ENCODE peak calls at places on chromosomes 3 and 15, in five cellular contexts. One of them, this sample, is unnamed.

GRCh38 chr3:9834520-9835380 is 9.1 kb downstream of the RPUSD3 start:
- DNase-seq in CD4-positive, alpha-beta T cell: no peak
- DNase-seq in globus pallidus: no peak
- DNase-seq in GM23248: no peak
- DNase-seq in neuronal stem cell: no peak
- DNase-seq in this sample: no peak

GRCh38 chr3:124428372-124429128 is 301.7 kb upstream of the UMPS start:
- DNase-seq in CD4-positive, alpha-beta T cell: no peak
- DNase-seq in globus pallidus: no peak
- DNase-seq in GM23248: peak
- DNase-seq in neuronal stem cell: no peak
- DNase-seq in this sample: peak

GRCh38 chr15:41492597-41493204 is 973 bp upstream of the ITPKA start:
- DNase-seq in CD4-positive, alpha-beta T cell: no peak
- DNase-seq in globus pallidus: no peak
- DNase-seq in GM23248: no peak
- DNase-seq in neuronal stem cell: no peak
- DNase-seq in this sample: no peak

GRCh38 chr3:110063178-110063577 is 725.8 kb upstream of the DPPA4 start:
- DNase-seq in CD4-positive, alpha-beta T cell: no peak
- DNase-seq in globus pallidus: no peak
- DNase-seq in GM23248: no peak
- DNase-seq in neuronal stem cell: no peak
- DNase-seq in this sample: no peak

GRCh38 chr3:80014576-80014975 is 246.8 kb upstream of the ROBO1 start:
- DNase-seq in CD4-positive, alpha-beta T cell: no peak
- DNase-seq in globus pallidus: no peak
- DNase-seq in GM23248: no peak
- DNase-seq in neuronal stem cell: no peak
- DNase-seq in this sample: no peak

GRCh38 chr15:68017221-68017620 is 36.9 kb upstream of the PIAS1 start:
- DNase-seq in CD4-positive, alpha-beta T cell: no peak
- DNase-seq in globus pallidus: no peak
- DNase-seq in GM23248: no peak
- DNase-seq in neuronal stem cell: no peak
- DNase-seq in this sample: no peak

GRCh38 chr3:173993299-173993698 is 595.8 kb downstream of the NLGN1 start:
- DNase-seq in CD4-positive, alpha-beta T cell: no peak
- DNase-seq in globus pallidus: peak
- DNase-seq in GM23248: peak
- DNase-seq in neuronal stem cell: no peak
- DNase-seq in this sample: peak

GRCh38 chr15:75809986-75810750 is 33.1 kb upstream of the UBE2Q2 start:
- DNase-seq in CD4-positive, alpha-beta T cell: no peak
- DNase-seq in globus pallidus: no peak
- DNase-seq in GM23248: peak
- DNase-seq in neuronal stem cell: no peak
- DNase-seq in this sample: peak

GRCh38 chr3:123724306-123724705 is 139.5 kb upstream of the HACD2 start:
- DNase-seq in CD4-positive, alpha-beta T cell: no peak
- DNase-seq in globus pallidus: no peak
- DNase-seq in GM23248: peak
- DNase-seq in neuronal stem cell: no peak
- DNase-seq in this sample: peak

GRCh38 chr3:56878046-56878445 is 76.3 kb upstream of the ARHGEF3 start:
- DNase-seq in CD4-positive, alpha-beta T cell: peak
- DNase-seq in globus pallidus: no peak
- DNase-seq in GM23248: no peak
- DNase-seq in neuronal stem cell: no peak
- DNase-seq in this sample: no peak

GRCh38 chr15:28103402-28103801 is 4.3 kb upstream of the OCA2 start:
- DNase-seq in CD4-positive, alpha-beta T cell: no peak
- DNase-seq in globus pallidus: no peak
- DNase-seq in GM23248: no peak
- DNase-seq in neuronal stem cell: no peak
- DNase-seq in this sample: no peak

GRCh38 chr3:17032407-17033034 is 147.8 kb downstream of the PLCL2 start:
- DNase-seq in CD4-positive, alpha-beta T cell: no peak
- DNase-seq in globus pallidus: peak
- DNase-seq in GM23248: peak
- DNase-seq in neuronal stem cell: no peak
- DNase-seq in this sample: peak

GRCh38 chr3:13221491-13221890 is 148.3 kb upstream of the IQSEC1 start:
- DNase-seq in CD4-positive, alpha-beta T cell: no peak
- DNase-seq in globus pallidus: no peak
- DNase-seq in GM23248: no peak
- DNase-seq in neuronal stem cell: no peak
- DNase-seq in this sample: no peak

GRCh38 chr15:77580991-77581682 is 51.6 kb downstream of the LINGO1 start:
- DNase-seq in CD4-positive, alpha-beta T cell: no peak
- DNase-seq in globus pallidus: peak
- DNase-seq in GM23248: peak
- DNase-seq in neuronal stem cell: no peak
- DNase-seq in this sample: no peak

GRCh38 chr15:80643296-80643965 is 51.7 kb upstream of the ABHD17C start:
- DNase-seq in CD4-positive, alpha-beta T cell: no peak
- DNase-seq in globus pallidus: no peak
- DNase-seq in GM23248: peak
- DNase-seq in neuronal stem cell: no peak
- DNase-seq in this sample: peak

GRCh38 chr3:194089357-194090177 is 46.4 kb upstream of the HES1 start:
- DNase-seq in CD4-positive, alpha-beta T cell: no peak
- DNase-seq in globus pallidus: no peak
- DNase-seq in GM23248: peak
- DNase-seq in neuronal stem cell: peak
- DNase-seq in this sample: peak

GRCh38 chr3:46923559-46924350 is 46.2 kb downstream of the PTH1R start:
- DNase-seq in CD4-positive, alpha-beta T cell: peak
- DNase-seq in globus pallidus: no peak
- DNase-seq in GM23248: peak
- DNase-seq in neuronal stem cell: peak
- DNase-seq in this sample: no peak

GRCh38 chr15:93141373-93141790 is 52.4 kb upstream of the RGMA start:
- DNase-seq in CD4-positive, alpha-beta T cell: peak
- DNase-seq in globus pallidus: no peak
- DNase-seq in GM23248: no peak
- DNase-seq in neuronal stem cell: no peak
- DNase-seq in this sample: no peak

GRCh38 chr3:169085827-169086226 is 577.7 kb downstream of the MECOM start:
- DNase-seq in CD4-positive, alpha-beta T cell: no peak
- DNase-seq in globus pallidus: no peak
- DNase-seq in GM23248: peak
- DNase-seq in neuronal stem cell: no peak
- DNase-seq in this sample: peak

GRCh38 chr3:32374788-32375595 is 16.7 kb upstream of the CMTM7 start:
- DNase-seq in CD4-positive, alpha-beta T cell: peak
- DNase-seq in globus pallidus: peak
- DNase-seq in GM23248: peak
- DNase-seq in neuronal stem cell: peak
- DNase-seq in this sample: peak

GRCh38 chr3:171875923-171876412 is 32.8 kb downstream of the TMEM212 start:
- DNase-seq in CD4-positive, alpha-beta T cell: no peak
- DNase-seq in globus pallidus: no peak
- DNase-seq in GM23248: peak
- DNase-seq in neuronal stem cell: no peak
- DNase-seq in this sample: peak

GRCh38 chr3:30493912-30494311 is 112.5 kb upstream of the TGFBR2 start:
- DNase-seq in CD4-positive, alpha-beta T cell: no peak
- DNase-seq in globus pallidus: no peak
- DNase-seq in GM23248: peak
- DNase-seq in neuronal stem cell: no peak
- DNase-seq in this sample: peak

GRCh38 chr3:30131171-30131570 is 475.2 kb upstream of the TGFBR2 start:
- DNase-seq in CD4-positive, alpha-beta T cell: no peak
- DNase-seq in globus pallidus: no peak
- DNase-seq in GM23248: no peak
- DNase-seq in neuronal stem cell: no peak
- DNase-seq in this sample: no peak

GRCh38 chr3:140292154-140292553 is 357.2 kb downstream of the CLSTN2 start:
- DNase-seq in CD4-positive, alpha-beta T cell: no peak
- DNase-seq in globus pallidus: no peak
- DNase-seq in GM23248: peak
- DNase-seq in neuronal stem cell: no peak
- DNase-seq in this sample: no peak

GRCh38 chr15:73273181-73274002 is 95.4 kb downstream of the HCN4 start:
- DNase-seq in CD4-positive, alpha-beta T cell: peak
- DNase-seq in globus pallidus: peak
- DNase-seq in GM23248: peak
- DNase-seq in neuronal stem cell: peak
- DNase-seq in this sample: peak

GRCh38 chr15:66995257-66995656 is 70.1 kb upstream of the SMAD3 start:
- DNase-seq in CD4-positive, alpha-beta T cell: no peak
- DNase-seq in globus pallidus: no peak
- DNase-seq in GM23248: peak
- DNase-seq in neuronal stem cell: no peak
- DNase-seq in this sample: peak

This sample was measured in EL.